ENCODE peak calls at places on chromosomes 5 and 9, in ten cellular contexts. V is cardiac muscle cell; N is CD4-positive, alpha-beta T cell; M is brain microvascular endothelial cell; H is HFFc6; A is retinal pigment epithelial cell; L is coronary artery; E is endothelial cell; X is tibial artery; W is mammary epithelial cell. T is an unnamed sample.

GRCh38 chr5:59583810-59584562 is 309.5 kb downstream of the PDE4D start:
- DNase-seq in V (no peak), N (no peak), M (no peak), H (no peak), A (no peak), L (no peak), E (no peak), X (no peak), W (no peak), T (no peak)

GRCh38 chr9:7402704-7403389 is 396.7 kb downstream of the DMAC1 start:
- DNase-seq in V (peak), N (no peak), M (no peak), H (no peak), A (no peak), L (no peak), E (no peak), X (no peak), W (peak), T (no peak)

GRCh38 chr5:168714046-168714445 is 134.9 kb upstream of the PANK3 start:
- DNase-seq in V (peak), N (no peak), M (peak), H (peak), A (no peak), L (peak), E (no peak), X (no peak), W (peak), T (no peak)

GRCh38 chr5:175471628-175472027 is 6.7 kb upstream of the SFXN1 start:
- DNase-seq in V (no peak), N (no peak), M (no peak), H (no peak), A (no peak), L (no peak), E (no peak), X (no peak), W (no peak), T (no peak)

GRCh38 chr5:118044169-118044568 is 944.2 kb downstream of the DTWD2 start:
- DNase-seq in V (no peak), N (no peak), M (no peak), H (no peak), A (no peak), L (no peak), E (no peak), X (no peak), W (no peak), T (no peak)

GRCh38 chr5:68468322-68468721 is 252.8 kb downstream of the PIK3R1 start:
- DNase-seq in V (no peak), N (no peak), M (no peak), H (no peak), A (no peak), L (no peak), E (no peak), X (no peak), W (no peak), T (no peak)

GRCh38 chr9:115118471-115119156 is 657 bp upstream of the TNC start:
- DNase-seq in V (peak), N (no peak), M (peak), H (peak), A (peak), L (peak), E (peak), X (peak), W (peak), T (no peak)

GRCh38 chr5:168174376-168174775 is 117.1 kb upstream of the WWC1 start:
- DNase-seq in V (no peak), N (no peak), M (no peak), H (no peak), A (no peak), L (no peak), E (no peak), X (no peak), W (no peak), T (no peak)

GRCh38 chr9:72675586-72675985 is 154.2 kb downstream of the TMC1 start:
- DNase-seq in V (peak), N (no peak), M (no peak), H (peak), A (peak), L (no peak), E (no peak), X (no peak), W (peak), T (no peak)

GRCh38 chr5:72141440-72142271 is 34.4 kb downstream of the MAP1B start:
- DNase-seq in V (peak), N (no peak), M (peak), H (peak), A (peak), L (no peak), E (no peak), X (peak), W (peak), T (no peak)

GRCh38 chr9:69442486-69442885 is 117.5 kb downstream of the ENTREP1 start:
- DNase-seq in V (no peak), N (no peak), M (no peak), H (peak), A (no peak), L (no peak), E (no peak), X (no peak), W (no peak), T (no peak)

GRCh38 chr9:69444791-69445190 is 119.8 kb downstream of the ENTREP1 start:
- DNase-seq in V (no peak), N (no peak), M (no peak), H (no peak), A (no peak), L (no peak), E (no peak), X (no peak), W (no peak), T (no peak)

GRCh38 chr9:69444021-69444420 is 119.0 kb downstream of the ENTREP1 start:
- DNase-seq in V (peak), N (no peak), M (peak), H (peak), A (no peak), L (no peak), E (no peak), X (no peak), W (peak), T (no peak)

GRCh38 chr9:69446496-69446895 is 121.5 kb downstream of the ENTREP1 start:
- DNase-seq in V (no peak), N (no peak), M (no peak), H (no peak), A (no peak), L (no peak), E (no peak), X (no peak), W (no peak), T (no peak)

GRCh38 chr9:69443178-69443577 is 118.2 kb downstream of the ENTREP1 start:
- DNase-seq in V (no peak), N (no peak), M (no peak), H (no peak), A (no peak), L (no peak), E (no peak), X (no peak), W (peak), T (no peak)
- TF ChIP-seq CTCF in V (no peak), N (no peak), M (no peak), H (no peak), A (no peak), L (no peak), E (no peak), X (no peak), W (no peak), T (no peak)

GRCh38 chr5:97041239-97041638 is 101.2 kb downstream of the LIX1 start:
- DNase-seq in V (no peak), N (no peak), M (no peak), H (no peak), A (no peak), L (no peak), E (no peak), X (no peak), W (no peak), T (no peak)

GRCh38 chr5:97046270-97046982 is 96.0 kb downstream of the LIX1 start:
- DNase-seq in V (peak), N (no peak), M (no peak), H (peak), A (no peak), L (no peak), E (no peak), X (no peak), W (peak), T (no peak)

GRCh38 chr5:97042981-97043380 is 99.4 kb downstream of the LIX1 start:
- DNase-seq in V (no peak), N (no peak), M (no peak), H (no peak), A (no peak), L (no peak), E (no peak), X (no peak), W (peak), T (no peak)

GRCh38 chr5:97043511-97043910 is 98.9 kb downstream of the LIX1 start:
- DNase-seq in V (no peak), N (no peak), M (no peak), H (no peak), A (no peak), L (no peak), E (no peak), X (no peak), W (no peak), T (no peak)

DNA sequence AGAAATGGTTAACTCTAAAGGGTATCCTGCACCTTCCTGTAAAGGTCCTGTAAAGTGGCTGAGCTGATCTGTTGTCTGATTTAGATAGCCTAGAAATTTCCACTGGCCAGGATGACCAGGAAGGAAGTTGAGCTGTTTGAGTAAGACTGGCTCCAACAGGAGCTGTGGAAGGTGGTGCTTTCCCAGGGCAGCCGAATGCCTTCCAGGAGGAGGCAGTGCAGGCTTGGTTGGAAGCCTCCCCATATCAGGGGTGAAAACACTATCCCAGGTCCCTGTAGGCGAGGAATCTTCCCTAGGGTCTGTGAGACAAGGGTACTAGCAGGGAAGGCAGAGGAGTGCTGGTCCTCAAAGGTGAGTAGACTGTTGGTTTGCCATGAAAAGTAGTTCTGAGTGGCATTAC is 98.4 kb downstream of the LIX1 start:
- DNase-seq in V (peak), N (no peak), M (peak), H (peak), A (no peak), L (no peak), E (peak), X (no peak), W (peak), T (no peak)
- TF ChIP-seq CTCF in V (peak), N (no peak), M (peak), H (peak), A (peak), L (no peak), E (no peak), X (peak), W (peak), T (no peak)

DNA sequence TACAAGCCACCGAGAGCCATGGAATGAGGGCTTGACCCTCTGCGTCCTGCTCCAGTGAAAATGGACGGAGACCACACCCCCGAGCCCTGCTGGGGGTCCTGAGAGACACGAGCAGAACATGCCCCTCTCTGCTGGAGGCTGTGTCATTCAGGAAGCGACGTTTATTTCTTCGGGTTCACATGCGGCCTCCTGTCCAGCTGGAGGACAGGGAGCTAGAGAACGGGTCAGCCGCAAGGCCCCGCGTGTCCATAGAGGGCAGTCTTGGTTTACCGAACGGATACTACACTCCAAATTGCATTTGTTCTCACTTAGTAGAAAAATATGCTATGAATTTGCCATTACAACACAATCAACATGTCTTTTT is 36.1 kb downstream of the MRPL36 start:
- DNase-seq in V (peak), N (peak), M (peak), H (peak), A (peak), L (peak), E (peak), X (peak), W (peak), T (no peak)
- TF ChIP-seq CTCF in V (peak), N (peak), M (peak), H (peak), A (peak), L (no peak), E (no peak), X (peak), W (peak), T (peak)

GRCh38 chr9:100352201-100352726 is 478 bp downstream of the TEX10 start:
- DNase-seq in V (peak), N (peak), M (peak), H (no peak), A (no peak), L (peak), E (peak), X (peak), W (peak), T (no peak)

GRCh38 chr9:100355561-100355960 is 2.8 kb upstream of the TEX10 start:
- DNase-seq in V (no peak), N (no peak), M (no peak), H (no peak), A (no peak), L (no peak), E (no peak), X (no peak), W (no peak), T (no peak)

GRCh38 chr9:100351508-100351907 is 1.2 kb downstream of the TEX10 start:
- DNase-seq in V (no peak), N (no peak), M (no peak), H (no peak), A (no peak), L (no peak), E (no peak), X (no peak), W (no peak), T (no peak)

GRCh38 chr9:100354121-100354800 is 1.5 kb upstream of the TEX10 start:
- DNase-seq in V (no peak), N (no peak), M (no peak), H (no peak), A (no peak), L (no peak), E (no peak), X (no peak), W (no peak), T (no peak)

GRCh38 chr9:100352727-100353505 is at the start of gene TEX10:
- DNase-seq in V (peak), N (peak), M (peak), H (peak), A (peak), L (peak), E (peak), X (peak), W (peak), T (peak)
- TF ChIP-seq CTCF in V (no peak), N (no peak), M (no peak), H (no peak), A (no peak), L (no peak), E (no peak), X (no peak), W (no peak), T (no peak)

GRCh38 chr5:10227396-10227795 is 22.3 kb downstream of the ATPSCKMT start:
- DNase-seq in V (no peak), N (no peak), M (peak), H (peak), A (no peak), L (no peak), E (no peak), X (no peak), W (no peak), T (no peak)

GRCh38 chr5:10232386-10232785 is 17.3 kb downstream of the ATPSCKMT start:
- DNase-seq in V (no peak), N (no peak), M (no peak), H (no peak), A (no peak), L (no peak), E (no peak), X (no peak), W (no peak), T (no peak)

GRCh38 chr5:10228288-10228687 is 21.4 kb downstream of the ATPSCKMT start:
- DNase-seq in V (no peak), N (no peak), M (no peak), H (no peak), A (no peak), L (no peak), E (no peak), X (no peak), W (no peak), T (no peak)

GRCh38 chr5:10233011-10233410 is 16.7 kb downstream of the ATPSCKMT start:
- DNase-seq in V (no peak), N (no peak), M (no peak), H (no peak), A (no peak), L (no peak), E (no peak), X (no peak), W (no peak), T (no peak)

GRCh38 chr5:10229306-10230048 is 20.2 kb downstream of the ATPSCKMT start:
- DNase-seq in V (peak), N (no peak), M (peak), H (peak), A (no peak), L (no peak), E (no peak), X (no peak), W (peak), T (no peak)
- TF ChIP-seq CTCF in V (peak), N (no peak), M (peak), H (peak), A (no peak), L (no peak), E (no peak), X (no peak), W (peak), T (peak)

GRCh38 chr9:123990427-123990826 is 21.1 kb upstream of the LHX2 start:
- DNase-seq in V (no peak), N (no peak), M (no peak), H (no peak), A (no peak), L (no peak), E (no peak), X (no peak), W (no peak), T (no peak)
- TF ChIP-seq CTCF in V (no peak), N (no peak), M (no peak), H (no peak), A (no peak), L (no peak), E (no peak), X (no peak), W (no peak), T (no peak)

DNA sequence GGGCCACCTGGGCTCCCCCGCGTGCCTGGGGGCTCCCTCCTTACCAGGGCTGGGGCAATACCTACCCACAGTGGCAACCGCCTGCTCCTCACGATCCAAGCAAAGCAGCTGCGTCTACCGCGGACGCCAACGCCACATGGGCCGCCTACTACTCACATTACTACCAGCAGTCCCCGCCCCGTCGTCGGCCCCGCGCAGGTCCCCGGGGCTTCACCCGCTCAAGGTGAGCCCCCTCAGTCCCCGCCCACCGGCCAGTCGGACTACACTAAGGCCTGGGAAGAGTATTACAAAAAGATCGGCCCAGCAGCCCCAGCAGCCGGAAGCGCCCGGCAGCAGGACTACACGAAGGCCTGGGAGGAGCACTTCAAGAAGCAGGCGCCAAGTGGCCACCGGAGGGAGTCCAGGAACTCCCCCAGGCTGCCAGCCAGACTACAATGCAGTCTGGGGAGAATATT is 106.0 kb upstream of the MTAP start:
- DNase-seq in V (peak), N (no peak), M (no peak), H (no peak), A (no peak), L (no peak), E (no peak), X (no peak), W (no peak), T (no peak)
- TF ChIP-seq CTCF in V (peak), N (no peak), M (peak), H (peak), A (peak), L (no peak), E (no peak), X (no peak), W (no peak), T (no peak)

GRCh38 chr5:157576678-157577077 is 1.1 kb upstream of the ADAM19 start:
- DNase-seq in V (no peak), N (no peak), M (no peak), H (no peak), A (no peak), L (no peak), E (no peak), X (no peak), W (no peak), T (no peak)

GRCh38 chr5:157571357-157571827 is 4.2 kb downstream of the ADAM19 start:
- DNase-seq in V (peak), N (no peak), M (peak), H (peak), A (no peak), L (no peak), E (no peak), X (no peak), W (no peak), T (no peak)

GRCh38 chr5:157578079-157578780 is 2.7 kb upstream of the ADAM19 start:
- DNase-seq in V (no peak), N (no peak), M (no peak), H (no peak), A (no peak), L (no peak), E (no peak), X (no peak), W (no peak), T (no peak)

GRCh38 chr5:157574456-157575095 is 999 bp downstream of the ADAM19 start:
- DNase-seq in V (peak), N (no peak), M (no peak), H (no peak), A (no peak), L (no peak), E (peak), X (peak), W (no peak), T (peak)

DNA sequence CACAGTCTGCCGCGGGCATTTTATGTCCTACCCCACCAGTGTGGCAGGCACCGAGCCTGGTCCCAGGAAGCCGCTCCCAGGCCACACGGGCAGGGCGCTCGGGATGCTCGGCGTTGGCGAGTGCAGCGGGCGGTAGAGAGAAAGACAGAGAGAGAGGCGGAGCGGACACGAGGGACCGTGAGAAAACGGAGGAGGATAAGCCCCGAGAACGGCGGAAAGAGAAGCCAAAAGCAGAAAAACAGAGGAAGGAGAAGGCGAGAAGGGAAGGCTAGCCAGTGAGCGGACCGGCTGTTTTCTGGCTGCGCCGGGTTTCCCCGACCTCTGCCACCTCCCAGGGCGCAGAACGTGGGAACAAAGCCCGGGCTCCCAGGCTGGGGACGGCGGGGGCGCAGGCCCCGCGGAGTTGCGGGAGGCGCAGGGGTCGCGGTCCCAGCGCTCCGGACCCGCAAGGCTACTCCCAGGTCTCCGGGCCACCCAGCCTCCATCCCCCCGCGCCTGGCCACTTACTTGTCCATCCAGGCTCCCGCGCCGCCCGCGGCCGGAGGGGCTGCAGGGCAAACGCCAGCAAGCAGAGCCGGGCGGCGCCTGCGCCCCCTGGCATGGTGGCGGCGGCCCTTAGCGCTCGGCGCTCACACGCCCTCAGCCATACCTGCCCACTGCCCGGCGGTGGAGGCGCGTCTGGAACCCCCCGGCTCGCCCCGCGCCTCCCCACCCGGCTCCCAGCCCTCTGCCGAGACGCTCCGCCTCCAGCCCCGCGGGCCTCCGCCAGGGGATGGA is at the start of gene ADAM19:
- DNase-seq in V (peak), N (no peak), M (no peak), H (peak), A (no peak), L (no peak), E (peak), X (peak), W (peak), T (peak)
- TF ChIP-seq CTCF in V (no peak), N (no peak), M (no peak), H (no peak), A (no peak), L (no peak), E (no peak), X (peak), W (no peak), T (no peak)

T was measured in D721Med.